ENCODE peak calls at places on chromosome 7, in nine cellular contexts. One of them, this sample, is unnamed.

GRCh38 chr7:148191391-148192076 is 399.0 kb upstream of the C7orf33 start:
- DNase-seq in ovary: no peak
- DNase-seq in Peyer's patch: no peak
- DNase-seq in astrocyte of the cerebellum: no peak
- DNase-seq in cardiac fibroblast: no peak
- DNase-seq in epithelial cell of esophagus: no peak
- DNase-seq in psoas muscle: no peak
- DNase-seq in astrocyte: no peak
- DNase-seq in mammary epithelial cell: no peak
- DNase-seq in this sample: no peak

GRCh38 chr7:147245274-147245673 is 1128.7 kb downstream of the CNTNAP2 start:
- DNase-seq in ovary: no peak
- DNase-seq in Peyer's patch: no peak
- DNase-seq in astrocyte of the cerebellum: peak; percentile 9
- DNase-seq in cardiac fibroblast: peak; percentile 50
- DNase-seq in epithelial cell of esophagus: peak; percentile 51
- DNase-seq in psoas muscle: no peak
- DNase-seq in astrocyte: no peak
- DNase-seq in mammary epithelial cell: peak; percentile 14
- DNase-seq in this sample: peak; percentile 5

GRCh38 chr7:84021292-84021898 is 173.2 kb downstream of the SEMA3A start:
- DNase-seq in ovary: no peak
- DNase-seq in Peyer's patch: no peak
- DNase-seq in astrocyte of the cerebellum: no peak
- DNase-seq in cardiac fibroblast: peak; percentile 65
- DNase-seq in epithelial cell of esophagus: no peak
- DNase-seq in psoas muscle: no peak
- DNase-seq in astrocyte: peak; percentile 65
- DNase-seq in mammary epithelial cell: no peak
- DNase-seq in this sample: peak; percentile 53

GRCh38 chr7:13908667-13909382 is 80.6 kb downstream of the ETV1 start:
- DNase-seq in ovary: no peak
- DNase-seq in Peyer's patch: no peak
- DNase-seq in astrocyte of the cerebellum: no peak
- DNase-seq in cardiac fibroblast: no peak
- DNase-seq in epithelial cell of esophagus: peak; percentile 8
- DNase-seq in psoas muscle: no peak
- DNase-seq in astrocyte: peak; percentile 10
- DNase-seq in mammary epithelial cell: no peak
- DNase-seq in this sample: no peak

GRCh38 chr7:30148951-30149459 is 14.2 kb downstream of the MTURN start:
- DNase-seq in ovary: no peak
- DNase-seq in Peyer's patch: peak; percentile 70
- DNase-seq in astrocyte of the cerebellum: no peak
- DNase-seq in cardiac fibroblast: no peak
- DNase-seq in epithelial cell of esophagus: peak; percentile 64
- DNase-seq in psoas muscle: no peak
- DNase-seq in astrocyte: no peak
- DNase-seq in mammary epithelial cell: no peak
- DNase-seq in this sample: no peak

GRCh38 chr7:30846378-30846777 is 65.3 kb upstream of the AQP1 start:
- DNase-seq in ovary: no peak
- DNase-seq in Peyer's patch: no peak
- DNase-seq in astrocyte of the cerebellum: no peak
- DNase-seq in cardiac fibroblast: no peak
- DNase-seq in epithelial cell of esophagus: peak; percentile 94
- DNase-seq in psoas muscle: no peak
- DNase-seq in astrocyte: no peak
- DNase-seq in mammary epithelial cell: peak; percentile 85
- DNase-seq in this sample: no peak

GRCh38 chr7:113033959-113034358 is 52.7 kb downstream of the GPR85 start:
- DNase-seq in ovary: no peak
- DNase-seq in Peyer's patch: no peak
- DNase-seq in astrocyte of the cerebellum: no peak
- DNase-seq in cardiac fibroblast: no peak
- DNase-seq in epithelial cell of esophagus: no peak
- DNase-seq in psoas muscle: no peak
- DNase-seq in astrocyte: no peak
- DNase-seq in mammary epithelial cell: no peak
- DNase-seq in this sample: no peak

GRCh38 chr7:506921-507622 is 12.6 kb downstream of the PDGFA start:
- DNase-seq in ovary: no peak
- DNase-seq in Peyer's patch: no peak
- DNase-seq in astrocyte of the cerebellum: no peak
- DNase-seq in cardiac fibroblast: no peak
- DNase-seq in epithelial cell of esophagus: no peak
- DNase-seq in psoas muscle: peak; percentile 3
- DNase-seq in astrocyte: no peak
- DNase-seq in mammary epithelial cell: no peak
- DNase-seq in this sample: no peak

GRCh38 chr7:12030116-12030515 is 181.0 kb upstream of the TMEM106B start:
- DNase-seq in ovary: no peak
- DNase-seq in Peyer's patch: no peak
- DNase-seq in astrocyte of the cerebellum: peak; percentile 35
- DNase-seq in cardiac fibroblast: no peak
- DNase-seq in epithelial cell of esophagus: peak; percentile 22
- DNase-seq in psoas muscle: no peak
- DNase-seq in astrocyte: peak; percentile 85
- DNase-seq in mammary epithelial cell: no peak
- DNase-seq in this sample: peak; percentile 11

DNA sequence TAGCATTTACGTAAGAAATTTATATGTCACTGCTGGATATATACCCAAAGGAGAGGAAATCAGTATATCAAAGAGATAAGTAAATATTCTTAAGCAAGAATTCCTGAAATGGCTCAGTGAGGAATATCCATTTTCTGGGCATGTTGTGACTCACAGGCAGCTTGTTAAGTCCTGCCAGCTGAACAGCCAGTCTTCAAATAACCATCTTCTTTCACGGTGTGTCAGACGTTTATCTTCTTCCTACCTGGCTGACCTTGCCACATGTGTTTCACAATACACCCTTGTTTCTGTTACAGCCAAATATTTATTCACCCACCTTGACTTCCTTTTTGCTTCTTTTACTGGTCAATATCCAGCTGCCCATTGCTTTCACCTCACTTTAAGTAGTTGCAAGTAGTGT is 648.1 kb downstream of the ANKRD7 start:
- DNase-seq in ovary: no peak
- DNase-seq in Peyer's patch: no peak
- DNase-seq in astrocyte of the cerebellum: no peak
- DNase-seq in cardiac fibroblast: no peak
- DNase-seq in epithelial cell of esophagus: peak; percentile 97
- DNase-seq in psoas muscle: no peak
- DNase-seq in astrocyte: no peak
- DNase-seq in mammary epithelial cell: peak; percentile 86
- DNase-seq in this sample: no peak
- H3K4me3 ChIP-seq in ovary: no peak overlapping the region
- H3K4me3 ChIP-seq in Peyer's patch: no peak overlapping the region
- H3K4me3 ChIP-seq in astrocyte of the cerebellum: no peak overlapping the region
- H3K4me3 ChIP-seq in cardiac fibroblast: no peak overlapping the region
- H3K4me3 ChIP-seq in epithelial cell of esophagus: no peak overlapping the region
- H3K4me3 ChIP-seq in psoas muscle: no peak overlapping the region
- H3K4me3 ChIP-seq in astrocyte: no peak overlapping the region
- H3K4me3 ChIP-seq in mammary epithelial cell: no peak overlapping the region
- H3K4me3 ChIP-seq in this sample: no peak overlapping the region

GRCh38 chr7:38070718-38071117 is 107.3 kb upstream of the STARD3NL start:
- DNase-seq in ovary: peak; percentile 28
- DNase-seq in Peyer's patch: no peak
- DNase-seq in astrocyte of the cerebellum: peak; percentile 37
- DNase-seq in cardiac fibroblast: peak; percentile 51
- DNase-seq in epithelial cell of esophagus: no peak
- DNase-seq in psoas muscle: no peak
- DNase-seq in astrocyte: peak; percentile 31
- DNase-seq in mammary epithelial cell: no peak
- DNase-seq in this sample: peak; percentile 74
- TF ChIP-seq CTCF in ovary: peak; percentile 17
- TF ChIP-seq CTCF in Peyer's patch: no peak
- TF ChIP-seq CTCF in astrocyte of the cerebellum: peak; percentile 65
- TF ChIP-seq CTCF in cardiac fibroblast: peak; percentile 40
- TF ChIP-seq CTCF in epithelial cell of esophagus: peak; percentile 29
- TF ChIP-seq CTCF in psoas muscle: peak; percentile 32
- TF ChIP-seq CTCF in astrocyte: peak; percentile 31
- TF ChIP-seq CTCF in mammary epithelial cell: peak; percentile 17
- TF ChIP-seq CTCF in this sample: peak; percentile 65

DNA sequence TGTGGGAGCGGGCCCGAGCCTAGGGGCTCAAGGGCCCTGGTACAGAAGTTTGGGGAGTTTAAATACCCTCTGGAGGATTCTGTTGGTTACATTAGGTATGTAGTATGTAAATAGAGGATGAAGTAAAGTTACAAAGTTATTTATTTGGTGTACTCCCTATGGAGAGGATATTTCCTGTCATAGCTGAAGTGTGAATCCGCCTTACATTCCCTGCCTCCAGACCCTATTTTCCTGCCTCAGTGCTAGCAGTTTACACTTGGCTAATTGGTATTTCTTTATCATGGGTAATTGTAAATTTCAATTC is 60.6 kb upstream of the KLF14 start:
- DNase-seq in ovary: no peak
- DNase-seq in Peyer's patch: no peak
- DNase-seq in astrocyte of the cerebellum: no peak
- DNase-seq in cardiac fibroblast: no peak
- DNase-seq in epithelial cell of esophagus: no peak
- DNase-seq in psoas muscle: no peak
- DNase-seq in astrocyte: no peak
- DNase-seq in mammary epithelial cell: no peak
- DNase-seq in this sample: no peak
- H3K4me3 ChIP-seq in ovary: peak overlapping the region; percentile 6
- H3K4me3 ChIP-seq in Peyer's patch: no peak overlapping the region
- H3K4me3 ChIP-seq in astrocyte of the cerebellum: peak overlapping the region; percentile 8
- H3K4me3 ChIP-seq in cardiac fibroblast: no peak overlapping the region
- H3K4me3 ChIP-seq in epithelial cell of esophagus: peak overlapping the region; percentile 3
- H3K4me3 ChIP-seq in psoas muscle: no peak overlapping the region
- H3K4me3 ChIP-seq in astrocyte: peak overlapping the region; percentile 41
- H3K4me3 ChIP-seq in mammary epithelial cell: peak overlapping the region; percentile 3
- H3K4me3 ChIP-seq in this sample: no peak overlapping the region

DNA sequence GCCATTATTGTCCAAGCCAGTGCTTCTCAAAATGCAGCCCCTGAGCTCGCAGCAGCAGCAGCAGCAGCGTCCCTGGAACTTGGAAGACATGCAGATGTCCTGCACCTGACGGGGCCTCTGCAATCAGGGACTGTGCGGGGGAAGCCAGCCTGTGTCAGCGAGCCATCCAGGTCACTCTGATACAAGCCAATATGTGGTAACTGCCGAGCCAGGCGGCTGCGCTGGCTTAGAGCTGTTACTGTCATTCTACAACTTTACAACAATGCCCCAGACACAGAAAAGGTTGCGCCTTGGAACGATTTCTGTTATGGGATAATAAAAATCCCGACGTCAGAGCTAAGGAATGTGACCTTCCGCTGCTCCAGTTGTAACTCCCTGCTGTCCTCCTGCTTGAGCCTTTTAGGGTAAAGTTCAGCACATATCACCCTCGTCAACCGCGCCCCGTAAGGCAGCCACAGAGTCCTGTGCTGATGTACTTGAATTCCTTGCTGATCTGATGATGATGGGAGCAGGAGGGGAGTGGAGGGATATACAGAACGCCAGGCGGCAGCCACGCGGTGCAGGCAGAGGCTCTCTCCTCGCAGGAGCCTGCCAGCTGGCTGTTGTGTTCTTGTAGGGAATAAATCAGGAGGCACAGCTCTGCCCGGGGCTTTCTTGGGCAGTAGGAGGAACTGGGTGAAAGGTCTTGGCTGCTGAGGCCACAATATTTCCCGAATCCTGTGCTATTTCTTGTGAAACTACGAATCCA is 20.0 kb upstream of the CRYGN start:
- DNase-seq in ovary: peak; percentile 87
- DNase-seq in Peyer's patch: peak; percentile 23
- DNase-seq in astrocyte of the cerebellum: peak; percentile 82
- DNase-seq in cardiac fibroblast: peak; percentile 98
- DNase-seq in epithelial cell of esophagus: peak; percentile 54
- DNase-seq in psoas muscle: peak; percentile 84
- DNase-seq in astrocyte: peak; percentile 80
- DNase-seq in mammary epithelial cell: peak; percentile 68
- DNase-seq in this sample: peak; percentile 92
- TF ChIP-seq CTCF in ovary: no peak
- TF ChIP-seq CTCF in Peyer's patch: no peak
- TF ChIP-seq CTCF in astrocyte of the cerebellum: peak; percentile 53
- TF ChIP-seq CTCF in cardiac fibroblast: peak; percentile 41
- TF ChIP-seq CTCF in epithelial cell of esophagus: peak; percentile 35
- TF ChIP-seq CTCF in psoas muscle: no peak
- TF ChIP-seq CTCF in astrocyte: no peak
- TF ChIP-seq CTCF in mammary epithelial cell: no peak
- TF ChIP-seq CTCF in this sample: peak; percentile 46

DNA sequence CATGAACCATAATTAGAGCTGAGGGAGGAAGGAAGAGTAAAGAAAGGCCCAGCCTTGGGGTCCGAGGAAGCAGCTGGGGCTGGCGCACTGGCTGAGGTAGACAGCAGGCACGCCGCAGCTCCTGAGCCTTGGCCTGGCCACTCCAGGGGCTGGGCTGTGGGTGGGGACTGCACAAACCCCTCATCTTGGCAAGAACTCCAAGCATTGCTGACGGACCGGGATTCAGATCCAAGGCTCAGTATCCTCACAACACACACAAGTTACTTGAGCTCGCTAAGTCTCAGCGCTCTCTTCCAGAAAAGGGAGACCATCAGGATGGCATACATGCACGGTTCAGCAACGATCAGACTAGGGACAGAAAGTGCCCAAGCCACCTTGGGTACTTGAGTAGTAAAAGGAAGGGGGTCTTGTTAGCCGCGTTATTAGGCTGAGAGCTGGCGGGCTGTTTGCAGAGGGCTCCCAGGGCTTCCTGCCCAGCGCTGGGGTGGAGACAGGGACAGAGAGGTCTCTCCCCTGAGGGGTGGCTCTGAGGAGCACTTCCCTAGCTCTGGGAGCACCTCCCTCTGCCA is 4.5 kb downstream of the TNS3 start:
- DNase-seq in ovary: peak; percentile 51
- DNase-seq in Peyer's patch: no peak
- DNase-seq in astrocyte of the cerebellum: no peak
- DNase-seq in cardiac fibroblast: no peak
- DNase-seq in epithelial cell of esophagus: no peak
- DNase-seq in psoas muscle: no peak
- DNase-seq in astrocyte: no peak
- DNase-seq in mammary epithelial cell: no peak
- DNase-seq in this sample: peak; percentile 78
- H3K4me3 ChIP-seq in ovary: peak overlapping the region; percentile 23
- H3K4me3 ChIP-seq in Peyer's patch: no peak overlapping the region
- H3K4me3 ChIP-seq in astrocyte of the cerebellum: no peak overlapping the region
- H3K4me3 ChIP-seq in cardiac fibroblast: no peak overlapping the region
- H3K4me3 ChIP-seq in epithelial cell of esophagus: no peak overlapping the region
- H3K4me3 ChIP-seq in psoas muscle: peak overlapping the region; percentile 54
- H3K4me3 ChIP-seq in astrocyte: no peak overlapping the region
- H3K4me3 ChIP-seq in mammary epithelial cell: no peak overlapping the region
- H3K4me3 ChIP-seq in this sample: peak overlapping the region; percentile 22

GRCh38 chr7:42953989-42954388 is 21.8 kb downstream of the MRPL32 start:
- DNase-seq in ovary: no peak
- DNase-seq in Peyer's patch: no peak
- DNase-seq in astrocyte of the cerebellum: no peak
- DNase-seq in cardiac fibroblast: no peak
- DNase-seq in epithelial cell of esophagus: no peak
- DNase-seq in psoas muscle: no peak
- DNase-seq in astrocyte: no peak
- DNase-seq in mammary epithelial cell: no peak
- DNase-seq in this sample: no peak
- TF ChIP-seq CTCF in ovary: no peak
- TF ChIP-seq CTCF in Peyer's patch: no peak
- TF ChIP-seq CTCF in astrocyte of the cerebellum: no peak
- TF ChIP-seq CTCF in cardiac fibroblast: no peak
- TF ChIP-seq CTCF in epithelial cell of esophagus: no peak
- TF ChIP-seq CTCF in psoas muscle: no peak
- TF ChIP-seq CTCF in astrocyte: no peak
- TF ChIP-seq CTCF in mammary epithelial cell: no peak
- TF ChIP-seq CTCF in this sample: no peak